ENCODE peak calls at places on chromosomes 11 and 22, in eight cellular contexts. Q, T, F, H, J, R, D and L are unnamed samples.

GRCh38 chr11:27263046-27263445 is 100.0 kb downstream of the CCDC34 start:
- DNase-seq in Q (no peak), T (no peak), F (no peak), H (no peak), J (no peak), R (no peak), D (no peak), L (no peak)

GRCh38 chr11:1401656-1402221 is 12.0 kb downstream of the BRSK2 start:
- DNase-seq in Q (no peak), T (no peak), F (peak), H (peak), J (peak), R (peak), D (peak), L (no peak)

GRCh38 chr11:106998126-106998525 is 20.1 kb downstream of the GUCY1A2 start:
- DNase-seq in Q (no peak), T (no peak), F (no peak), H (no peak), J (no peak), R (peak), D (no peak), L (no peak)

GRCh38 chr11:117064275-117064674 is 34.0 kb downstream of the SIK3 start:
- DNase-seq in Q (no peak), T (no peak), F (no peak), H (no peak), J (no peak), R (peak), D (no peak), L (no peak)

GRCh38 chr11:21866781-21867180 is 326.1 kb upstream of the ANO5 start:
- DNase-seq in Q (no peak), T (no peak), F (no peak), H (no peak), J (no peak), R (no peak), D (no peak), L (no peak)

GRCh38 chr11:86719781-86720463 is 47.5 kb upstream of the ME3 start:
- DNase-seq in Q (no peak), T (no peak), F (no peak), H (no peak), J (no peak), R (peak), D (no peak), L (no peak)

GRCh38 chr11:105577645-105578044 is 32.2 kb upstream of the GRIA4 start:
- DNase-seq in Q (no peak), T (no peak), F (no peak), H (no peak), J (no peak), R (no peak), D (no peak), L (no peak)

GRCh38 chr22:50298937-50299656 is 8.3 kb downstream of the PLXNB2 start:
- DNase-seq in Q (no peak), T (no peak), F (no peak), H (no peak), J (no peak), R (peak), D (peak), L (no peak)